ENCODE peak calls at places on chromosome 11, in seven cellular contexts. D is CD8-positive, alpha-beta memory T cell; H is AG10803; K is left lung; F is epithelial cell of esophagus; Q is transverse colon; E is right cardiac atrium. L is an unnamed sample.
A peak's percentile ranks its signal among the peaks of the same experiment; 100 is the strongest.

GRCh38 chr11:4683020-4683419 is 14.6 kb downstream of the OR51E2 start:
- DNase-seq in D (no peak), H (no peak), K (no peak), F (peak; percentile 56), Q (no peak), E (no peak), L (no peak)

GRCh38 chr11:104892723-104893511 is 5.3 kb downstream of the CASP12 start:
- DNase-seq in D (no peak), H (peak; percentile 18), K (no peak), F (no peak), Q (no peak), E (no peak), L (peak; percentile 27)

GRCh38 chr11:7573193-7573557 is 59.4 kb downstream of the PPFIBP2 start:
- DNase-seq in D (no peak), H (peak; percentile 74), K (no peak), F (no peak), Q (no peak), E (no peak), L (peak; percentile 25)

GRCh38 chr11:92642146-92642919 is 327.1 kb upstream of the MTNR1B start:
- DNase-seq in D (no peak), H (no peak), K (no peak), F (peak; percentile 38), Q (no peak), E (no peak), L (no peak)

GRCh38 chr11:93552874-93553273 is 9.7 kb upstream of the SMCO4 start:
- DNase-seq in D (no peak), H (no peak), K (no peak), F (no peak), Q (no peak), E (no peak), L (no peak)

GRCh38 chr11:107743161-107743560 is 31.3 kb upstream of the SLN start:
- DNase-seq in D (no peak), H (no peak), K (no peak), F (no peak), Q (no peak), E (no peak), L (no peak)

GRCh38 chr11:111378773-111379499 is at the start of gene POU2AF1:
- DNase-seq in D (peak; percentile 56), H (peak; percentile 36), K (peak; percentile 72), F (no peak), Q (peak; percentile 75), E (peak; percentile 53), L (peak; percentile 6)

GRCh38 chr11:36306888-36307287 is 10.8 kb downstream of the PRR5L start:
- DNase-seq in D (no peak), H (peak; percentile 41), K (no peak), F (peak; percentile 32), Q (no peak), E (no peak), L (peak; percentile 74)

GRCh38 chr11:73931039-73931645 is 19.7 kb upstream of the DNAJB13 start:
- DNase-seq in D (no peak), H (peak; percentile 77), K (no peak), F (peak; percentile 79), Q (no peak), E (no peak), L (peak; percentile 91)

GRCh38 chr11:134756811-134757540 is 344.9 kb upstream of the B3GAT1 start:
- DNase-seq in D (no peak), H (no peak), K (no peak), F (no peak), Q (no peak), E (no peak), L (no peak)

GRCh38 chr11:66363187-66363601 is 8.4 kb downstream of the SLC29A2 start:
- DNase-seq in D (no peak), H (no peak), K (peak; percentile 80), F (no peak), Q (no peak), E (no peak), L (no peak)

GRCh38 chr11:14361951-14362350 is 3.0 kb upstream of the RRAS2 start:
- DNase-seq in D (no peak), H (no peak), K (no peak), F (no peak), Q (no peak), E (no peak), L (no peak)

GRCh38 chr11:7536102-7536501 is 22.3 kb downstream of the PPFIBP2 start:
- DNase-seq in D (no peak), H (no peak), K (no peak), F (no peak), Q (peak; percentile 35), E (peak; percentile 51), L (no peak)

GRCh38 chr11:122505304-122506006 is 150.1 kb upstream of the UBASH3B start:
- DNase-seq in D (no peak), H (peak; percentile 100), K (no peak), F (peak; percentile 82), Q (peak; percentile 68), E (peak; percentile 93), L (peak; percentile 92)

GRCh38 chr11:122422707-122423106 is 232.8 kb upstream of the UBASH3B start:
- DNase-seq in D (no peak), H (peak; percentile 25), K (no peak), F (peak; percentile 79), Q (no peak), E (no peak), L (peak; percentile 23)

GRCh38 chr11:12680246-12680939 is 6.2 kb downstream of the TEAD1 start:
- DNase-seq in D (no peak), H (peak; percentile 91), K (peak; percentile 86), F (peak; percentile 94), Q (peak; percentile 91), E (peak; percentile 95), L (peak; percentile 95)

GRCh38 chr11:46504817-46505613 is 88.8 kb downstream of the AMBRA1 start:
- DNase-seq in D (no peak), H (peak; percentile 6), K (no peak), F (no peak), Q (no peak), E (no peak), L (no peak)

GRCh38 chr11:114163231-114163631 is 103.7 kb downstream of the ZBTB16 start:
- DNase-seq in D (no peak), H (peak; percentile 68), K (no peak), F (peak; percentile 67), Q (no peak), E (no peak), L (peak; percentile 95)
- H3K4me3 ChIP-seq in D (no peak overlapping the region), H (peak overlapping the region; percentile 28), K (no peak overlapping the region), F (no peak overlapping the region), Q (no peak overlapping the region), E (no peak overlapping the region), L (peak overlapping the region; percentile 26)

DNA sequence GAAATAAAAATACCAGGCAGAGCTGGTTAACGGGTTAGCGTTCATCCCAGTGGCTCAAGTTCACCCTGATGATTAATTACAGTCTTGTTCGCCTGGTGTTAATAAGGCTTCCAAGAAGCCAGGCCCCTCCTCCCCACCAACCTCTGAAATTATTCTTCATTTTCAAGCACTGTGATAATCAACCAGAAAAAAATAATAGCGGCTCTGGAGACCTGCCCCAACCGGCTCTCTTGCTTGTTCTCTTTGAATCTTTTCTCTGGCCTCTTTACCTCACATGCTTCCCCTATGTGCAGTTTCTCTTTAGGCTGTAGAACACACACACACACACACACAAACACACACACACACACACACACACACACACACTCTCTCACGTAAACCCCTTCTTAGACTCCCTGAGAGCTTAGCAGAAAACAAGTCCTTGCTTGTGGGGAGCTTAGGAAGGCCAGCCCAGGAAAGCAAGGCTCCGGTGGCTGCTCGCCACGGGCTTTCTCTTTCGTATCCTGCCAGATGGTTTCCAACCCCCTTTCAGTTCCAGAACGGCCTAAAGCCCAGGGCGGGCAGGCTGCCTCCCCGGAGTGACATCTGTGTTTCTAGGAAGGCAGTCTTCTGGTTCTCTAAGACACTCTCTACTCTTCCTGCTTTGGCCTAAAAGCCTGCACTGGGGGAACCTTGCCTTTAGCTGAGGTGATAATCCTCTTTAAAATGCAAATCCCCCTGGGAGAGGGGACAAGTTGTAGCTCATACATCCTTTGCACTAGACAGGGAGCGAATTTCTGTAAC is 106.4 kb upstream of the SESN3 start:
- DNase-seq in D (peak; percentile 48), H (peak; percentile 76), K (peak; percentile 80), F (peak; percentile 90), Q (peak; percentile 43), E (peak; percentile 93), L (peak; percentile 67)
- H3K4me3 ChIP-seq in D (peak overlapping the region; percentile 35), H (peak overlapping the region; percentile 23), K (no peak overlapping the region), F (no peak overlapping the region), Q (no peak overlapping the region), E (peak overlapping the region; percentile 7), L (peak overlapping the region; percentile 19)

DNA sequence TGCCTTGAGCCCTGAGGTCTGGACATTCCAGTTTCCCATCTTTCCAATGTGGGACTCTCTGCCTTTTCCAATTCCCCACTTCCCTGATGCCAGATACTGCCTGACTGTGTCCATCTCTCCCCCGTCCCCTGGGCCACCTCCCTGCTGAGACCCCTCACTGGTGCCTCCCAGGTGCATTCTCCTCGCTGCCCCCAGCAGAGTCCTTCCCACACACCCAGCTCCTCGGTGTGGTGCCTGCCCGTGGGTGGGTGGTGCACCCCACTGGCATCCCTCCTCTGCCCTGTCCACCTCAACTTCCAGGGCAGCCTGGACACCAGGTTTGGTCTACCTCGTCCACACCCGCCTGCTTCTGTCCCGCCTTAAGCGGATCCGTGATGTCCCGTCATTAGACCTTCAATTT is 4.9 kb upstream of the MRGPRF start:
- DNase-seq in D (no peak), H (no peak), K (no peak), F (no peak), Q (no peak), E (no peak), L (no peak)
- H3K4me3 ChIP-seq in D (no peak overlapping the region), H (no peak overlapping the region), K (no peak overlapping the region), F (no peak overlapping the region), Q (no peak overlapping the region), E (no peak overlapping the region), L (no peak overlapping the region)

DNA sequence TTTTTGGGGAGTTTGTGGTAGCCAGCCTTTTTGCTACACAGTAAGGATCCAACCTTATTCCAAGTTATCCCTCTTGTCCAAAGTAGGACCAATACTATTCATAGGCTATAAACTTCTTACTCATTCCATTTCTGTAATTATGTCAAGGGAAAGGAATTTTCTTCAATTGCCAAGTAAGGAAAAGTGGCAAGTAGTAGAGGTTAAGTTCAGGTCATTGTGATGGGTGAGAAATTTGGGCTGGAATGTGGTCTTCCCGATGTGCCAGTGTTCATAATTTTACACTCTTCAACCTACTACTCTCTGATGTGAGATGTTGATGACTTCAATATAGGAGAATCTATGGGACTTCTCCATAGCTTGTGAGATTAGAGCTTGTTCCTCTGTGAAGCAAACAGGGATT is 648.8 kb downstream of the METTL15 start:
- DNase-seq in D (no peak), H (peak; percentile 91), K (no peak), F (peak; percentile 24), Q (no peak), E (no peak), L (peak; percentile 77)
- H3K4me3 ChIP-seq in D (no peak overlapping the region), H (no peak overlapping the region), K (no peak overlapping the region), F (no peak overlapping the region), Q (no peak overlapping the region), E (no peak overlapping the region), L (no peak overlapping the region)

GRCh38 chr11:115304774-115305472 is 199.3 kb downstream of the CADM1 start:
- DNase-seq in D (no peak), H (no peak), K (no peak), F (peak; percentile 14), Q (no peak), E (no peak), L (no peak)
- H3K4me3 ChIP-seq in D (no peak overlapping the region), H (no peak overlapping the region), K (no peak overlapping the region), F (no peak overlapping the region), Q (no peak overlapping the region), E (no peak overlapping the region), L (no peak overlapping the region)

GRCh38 chr11:29310706-29311342 is 706.0 kb downstream of the KCNA4 start:
- DNase-seq in D (no peak), H (no peak), K (no peak), F (peak; percentile 84), Q (no peak), E (no peak), L (peak; percentile 26)
- H3K4me3 ChIP-seq in D (no peak overlapping the region), H (no peak overlapping the region), K (no peak overlapping the region), F (no peak overlapping the region), Q (no peak overlapping the region), E (no peak overlapping the region), L (no peak overlapping the region)

GRCh38 chr11:1874406-1875092 is 17.1 kb downstream of the PRR33 start:
- DNase-seq in D (peak; percentile 42), H (no peak), K (peak; percentile 78), F (no peak), Q (peak; percentile 7), E (peak; percentile 60), L (no peak)
- H3K4me3 ChIP-seq in D (no peak overlapping the region), H (no peak overlapping the region), K (no peak overlapping the region), F (no peak overlapping the region), Q (no peak overlapping the region), E (no peak overlapping the region), L (no peak overlapping the region)